ENCODE peak calls at places on chromosome 3, in four cellular contexts. T is fibroblast of the aortic adventitia, I is A172, S is right atrium auricular region. Q is an unnamed sample.

GRCh38 chr3:85801955-85802354 is 843.2 kb downstream of the CADM2 start:
- DNase-seq in I (no peak), T (no peak), S (no peak), Q (peak; percentile 40)

GRCh38 chr3:185406127-185406620 is 43.2 kb downstream of the MAP3K13 start:
- DNase-seq in T (no peak), S (no peak), I (no peak), Q (no peak)

GRCh38 chr3:31008986-31009385 is 114.5 kb upstream of the GADL1 start:
- DNase-seq in T (peak; percentile 32), I (peak; percentile 68), S (no peak), Q (no peak)

GRCh38 chr3:195838714-195839113 is 27.0 kb upstream of the MUC4 start:
- DNase-seq in I (no peak), T (no peak), S (no peak), Q (no peak)

GRCh38 chr3:139764069-139764905 is 86.5 kb upstream of the NMNAT3 start:
- DNase-seq in I (no peak), S (no peak), T (peak; percentile 41), Q (no peak)

GRCh38 chr3:131701153-131701791 is 198.5 kb upstream of the MRPL3 start:
- DNase-seq in I (no peak), T (no peak), S (no peak), Q (no peak)

GRCh38 chr3:181486496-181486895 is 225.2 kb upstream of the SOX2 start:
- DNase-seq in S (no peak), I (no peak), T (peak; percentile 13), Q (no peak)

GRCh38 chr3:112856537-112856936 is 9.9 kb upstream of the CD200R1L start:
- DNase-seq in S (no peak), I (no peak), T (no peak), Q (no peak)

GRCh38 chr3:170536712-170537111 is 49.2 kb downstream of the SLC7A14 start:
- DNase-seq in T (no peak), I (no peak), S (no peak), Q (no peak)

Q was measured in RKO.